ENCODE peak calls at places on chromosome 4, in five cellular contexts. S is heart right ventricle, C is osteoblast, I is mucosa of descending colon, X is GM12864. T is an unnamed sample.

GRCh38 chr4:8198906-8199593 is at the start of gene SH3TC1:
- DNase-seq in S (peak; percentile 88), C (peak; percentile 100), I (peak; percentile 92), X (no peak), T (peak; percentile 39)

GRCh38 chr4:100422911-100423310 is 94.9 kb downstream of the EMCN start:
- DNase-seq in S (no peak), C (no peak), I (no peak), X (no peak), T (peak; percentile 22)

GRCh38 chr4:169103966-169104412 is 93.9 kb upstream of the CBR4 start:
- DNase-seq in S (no peak), C (no peak), I (no peak), X (no peak), T (no peak)

GRCh38 chr4:26173619-26174018 is 147.2 kb upstream of the RBPJ start:
- DNase-seq in S (no peak), C (no peak), I (peak; percentile 9), X (no peak), T (no peak)

GRCh38 chr4:6727943-6728250 is 11.9 kb downstream of the BLOC1S4 start:
- DNase-seq in S (no peak), C (peak; percentile 48), I (no peak), X (no peak), T (no peak)

GRCh38 chr4:142850478-142850877 is 4.4 kb upstream of the INPP4B start:
- DNase-seq in S (no peak), C (no peak), I (no peak), X (no peak), T (no peak)

GRCh38 chr4:158667651-158668198 is 4.0 kb downstream of the C4orf46 start:
- DNase-seq in S (no peak), C (peak; percentile 85), I (peak; percentile 19), X (no peak), T (no peak)

GRCh38 chr4:80173387-80173786 is 23.9 kb upstream of the PRDM8 start:
- DNase-seq in S (no peak), C (peak; percentile 90), I (peak; percentile 20), X (peak; percentile 41), T (peak; percentile 61)

GRCh38 chr4:57098945-57099344 is 11.2 kb downstream of the IGFBP7 start:
- DNase-seq in S (no peak), C (no peak), I (no peak), X (no peak), T (no peak)

GRCh38 chr4:168050002-168050401 is 42.3 kb upstream of the ANXA10 start:
- DNase-seq in S (no peak), C (no peak), I (no peak), X (no peak), T (no peak)

GRCh38 chr4:13988347-13989265 is 361.1 kb upstream of the BOD1L1 start:
- DNase-seq in S (no peak), C (peak; percentile 85), I (no peak), X (no peak), T (peak; percentile 93)

GRCh38 chr4:106522839-106523238 is 154.3 kb upstream of the GIMD1 start:
- DNase-seq in S (no peak), C (peak; percentile 85), I (no peak), X (no peak), T (no peak)
- TF ChIP-seq CTCF in S (no peak), C (peak; percentile 30), I (no peak), X (no peak), T (peak; percentile 40)

GRCh38 chr4:89836897-89837384 is at the start of gene SNCA:
- DNase-seq in S (peak; percentile 52), C (peak; percentile 85), I (peak; percentile 34), X (no peak), T (no peak)
- H3K4me3 ChIP-seq in S (peak within 1 kb of the TSS; percentile 34), C (peak within 1 kb of the TSS; percentile 58), I (no peak within 1 kb of the TSS), X (no peak within 1 kb of the TSS), T (peak within 1 kb of the TSS; percentile 65)

GRCh38 chr4:1745165-1745564 is 23.8 kb downstream of the TACC3 start:
- DNase-seq in S (no peak), C (no peak), I (no peak), X (no peak), T (no peak)

GRCh38 chr4:1745697-1746096 is 24.4 kb downstream of the TACC3 start:
- DNase-seq in S (no peak), C (no peak), I (no peak), X (no peak), T (no peak)

GRCh38 chr4:1746919-1747602 is 25.7 kb downstream of the TACC3 start:
- DNase-seq in S (no peak), C (peak; percentile 93), I (no peak), X (no peak), T (no peak)

GRCh38 chr4:1747603-1747967 is 26.3 kb downstream of the TACC3 start:
- DNase-seq in S (no peak), C (no peak), I (no peak), X (no peak), T (no peak)

GRCh38 chr4:1746265-1746691 is 25.0 kb downstream of the TACC3 start:
- DNase-seq in S (peak; percentile 77), C (peak; percentile 99), I (peak; percentile 80), X (no peak), T (no peak)
- TF ChIP-seq CTCF in S (peak; percentile 86), C (peak; percentile 65), I (peak; percentile 71), X (peak; percentile 81), T (peak; percentile 79)

GRCh38 chr4:117164338-117164737 is 79.0 kb upstream of the TRAM1L1 start:
- DNase-seq in S (no peak), C (no peak), I (no peak), X (no peak), T (no peak)
- H3K4me3 ChIP-seq in S (no peak overlapping the region), C (no peak overlapping the region), I (no peak overlapping the region), X (no peak overlapping the region), T (no peak overlapping the region)

GRCh38 chr4:114860791-114861190 is 252.6 kb downstream of the NDST4 start:
- DNase-seq in S (no peak), C (no peak), I (no peak), X (no peak), T (no peak)

GRCh38 chr4:114867291-114867690 is 246.1 kb downstream of the NDST4 start:
- DNase-seq in S (no peak), C (no peak), I (no peak), X (no peak), T (no peak)

GRCh38 chr4:114864060-114864459 is 249.4 kb downstream of the NDST4 start:
- DNase-seq in S (no peak), C (no peak), I (no peak), X (no peak), T (no peak)
- TF ChIP-seq CTCF in S (no peak), C (no peak), I (no peak), X (no peak), T (no peak)

DNA sequence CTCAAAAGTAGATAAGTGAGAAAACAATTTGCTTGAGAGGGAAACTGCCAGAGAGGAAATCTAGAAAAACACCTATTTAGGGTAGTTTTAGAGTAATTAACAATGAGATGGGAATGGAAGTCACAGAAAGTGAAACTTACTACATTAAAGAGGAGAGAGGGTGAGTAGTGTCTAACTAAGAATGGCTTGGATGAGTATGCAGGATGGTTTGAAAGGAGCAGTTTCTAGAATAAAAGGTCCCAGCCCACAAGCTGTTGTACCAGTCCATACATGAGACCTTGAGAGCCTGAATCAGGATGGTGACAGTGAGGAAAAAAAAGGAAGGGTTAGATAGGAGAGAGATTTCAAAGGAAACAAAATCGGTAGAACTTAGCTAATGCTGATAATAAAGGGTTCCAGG is 1.3 kb downstream of the GAR1 start:
- DNase-seq in S (no peak), C (no peak), I (no peak), X (no peak), T (no peak)
- H3K4me3 ChIP-seq in S (no peak overlapping the region), C (peak overlapping the region; percentile 99), I (no peak overlapping the region), X (peak overlapping the region; percentile 100), T (peak overlapping the region; percentile 98)

DNA sequence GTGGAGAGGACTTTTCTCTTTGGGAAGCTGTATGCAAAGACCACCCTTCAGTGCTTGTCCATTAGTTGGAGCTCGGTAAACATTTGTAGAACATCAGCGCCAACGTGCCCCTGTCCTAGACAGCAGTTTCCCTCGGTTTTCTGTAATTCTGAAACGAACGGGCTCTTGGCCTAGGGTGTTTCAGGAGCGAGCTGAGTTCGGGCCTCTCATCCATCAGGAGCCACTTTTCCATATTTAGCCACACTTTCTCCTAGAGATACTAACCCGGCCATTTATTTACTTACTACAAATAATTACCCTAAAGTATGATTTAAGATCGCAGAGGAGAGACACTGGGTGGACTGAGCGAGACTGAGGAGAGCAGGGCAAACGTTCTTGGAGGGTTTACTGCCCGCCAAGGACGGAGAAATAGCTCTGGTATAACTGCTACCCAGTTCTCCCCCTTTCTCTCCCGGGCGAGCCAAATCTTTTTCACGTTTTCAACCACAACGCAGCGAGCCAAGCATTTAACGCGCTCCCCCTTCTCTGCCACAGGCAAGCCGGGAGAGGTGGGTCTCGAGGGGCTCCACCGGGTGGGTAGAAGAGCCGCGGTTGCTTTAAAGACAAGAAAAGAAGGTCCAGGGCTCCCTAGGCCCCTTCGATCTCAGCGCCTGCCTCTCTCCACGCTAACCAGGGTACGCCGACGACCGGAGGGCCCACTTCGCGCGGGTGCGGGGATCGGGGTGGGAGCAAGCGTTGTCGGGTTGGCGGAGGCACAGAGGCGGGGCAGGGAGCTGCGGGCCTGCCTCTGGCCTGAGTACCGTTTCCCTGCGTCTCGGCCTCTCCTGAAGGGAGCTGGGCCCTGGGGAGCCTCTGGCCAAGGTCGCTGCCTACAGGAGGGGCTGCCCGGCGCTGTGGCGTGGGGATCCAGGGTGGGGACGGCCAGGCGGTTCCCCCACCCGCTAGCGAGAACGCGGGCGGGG is 10.8 kb upstream of the PITX2 start:
- DNase-seq in S (no peak), C (peak; percentile 66), I (no peak), X (no peak), T (no peak)
- TF ChIP-seq CTCF in S (no peak), C (no peak), I (no peak), X (no peak), T (no peak)